ENCODE peak calls at places on chromosome 21, in four cellular contexts. K, E, D and Z are unnamed samples.

GRCh38 chr21:35303085-35303484 is 254.0 kb upstream of the RUNX1 start:
- DNase-seq in K (no peak), E (no peak), D (no peak), Z (no peak)

GRCh38 chr21:39108291-39109162 is 74.7 kb downstream of the PSMG1 start:
- DNase-seq in K (no peak), E (no peak), D (peak), Z (no peak)

GRCh38 chr21:34367320-34367935 is 3.6 kb downstream of the KCNE2 start:
- DNase-seq in K (peak), E (peak), D (no peak), Z (no peak)

GRCh38 chr21:33885158-33885514 is 30.5 kb downstream of the ATP5PO start:
- DNase-seq in K (no peak), E (no peak), D (no peak), Z (no peak)

GRCh38 chr21:45460611-45461368 is 55.8 kb downstream of the COL18A1 start:
- DNase-seq in K (peak), E (no peak), D (no peak), Z (no peak)

GRCh38 chr21:43206231-43207042 is 37.6 kb downstream of the CRYAA start:
- DNase-seq in K (no peak), E (no peak), D (peak), Z (no peak)

GRCh38 chr21:43367296-43367695 is 59.6 kb downstream of the SIK1 start:
- DNase-seq in K (no peak), E (no peak), D (no peak), Z (no peak)

GRCh38 chr21:45283019-45283610 is 4.6 kb downstream of the POFUT2 start:
- DNase-seq in K (no peak), E (no peak), D (peak), Z (no peak)

GRCh38 chr21:16186742-16187141 is 457.0 kb downstream of the USP25 start:
- DNase-seq in K (no peak), E (no peak), D (no peak), Z (no peak)

GRCh38 chr21:45158491-45159423 is 84.4 kb downstream of the ADARB1 start:
- DNase-seq in K (no peak), E (no peak), D (no peak), Z (no peak)

GRCh38 chr21:44466351-44466954 is 11.1 kb downstream of the LRRC3 start:
- DNase-seq in K (no peak), E (no peak), D (no peak), Z (no peak)

GRCh38 chr21:15659768-15660423 is 69.9 kb upstream of the USP25 start:
- DNase-seq in K (no peak), E (no peak), D (no peak), Z (no peak)

GRCh38 chr21:43991447-43991991 is 20.6 kb upstream of the TRAPPC10 start:
- DNase-seq in K (no peak), E (no peak), D (no peak), Z (no peak)

GRCh38 chr21:25569711-25570110 is 37.6 kb downstream of the MRPL39 start:
- DNase-seq in K (no peak), E (no peak), D (no peak), Z (no peak)

GRCh38 chr21:33374080-33374873 is 28.9 kb upstream of the IFNGR2 start:
- DNase-seq in K (peak), E (peak), D (peak), Z (no peak)

GRCh38 chr21:34885125-34885524 is 164.0 kb downstream of the RUNX1 start:
- DNase-seq in K (no peak), E (no peak), D (no peak), Z (no peak)

GRCh38 chr21:29145837-29146453 is 15.5 kb downstream of the MAP3K7CL start:
- DNase-seq in K (no peak), E (no peak), D (no peak), Z (no peak)

GRCh38 chr21:16377857-16378256 is 648.1 kb downstream of the USP25 start:
- DNase-seq in K (no peak), E (no peak), D (no peak), Z (no peak)

GRCh38 chr21:46099476-46099875 is 1.6 kb downstream of the COL6A2 start:
- DNase-seq in K (peak), E (no peak), D (peak), Z (peak)

GRCh38 chr21:45322231-45322959 is 34.7 kb upstream of the POFUT2 start:
- DNase-seq in K (no peak), E (peak), D (peak), Z (no peak)

GRCh38 chr21:33884361-33885157 is 31.0 kb downstream of the ATP5PO start:
- DNase-seq in K (no peak), E (no peak), D (no peak), Z (no peak)

GRCh38 chr21:44916965-44917364 is 3.7 kb downstream of the ITGB2 start:
- DNase-seq in K (no peak), E (no peak), D (no peak), Z (no peak)

GRCh38 chr21:42988234-42988965 is 14.0 kb downstream of the PKNOX1 start:
- DNase-seq in K (no peak), E (peak), D (no peak), Z (no peak)

GRCh38 chr21:45819478-45820170 is 161.9 kb upstream of the COL6A1 start:
- DNase-seq in K (no peak), E (no peak), D (peak), Z (no peak)

GRCh38 chr21:44871576-44872265 is 1.8 kb downstream of the PTTG1IP start:
- DNase-seq in K (no peak), E (peak), D (peak), Z (peak)

GRCh38 chr21:43919871-43920801 is 55.1 kb downstream of the AGPAT3 start:
- DNase-seq in K (peak), E (no peak), D (no peak), Z (no peak)

GRCh38 chr21:38937286-38937790 is 131.6 kb downstream of the ETS2 start:
- DNase-seq in K (no peak), E (no peak), D (no peak), Z (no peak)

GRCh38 chr21:45328198-45329087 is 40.7 kb upstream of the POFUT2 start:
- DNase-seq in K (no peak), E (peak), D (peak), Z (no peak)

GRCh38 chr21:21845901-21846396 is 847.7 kb downstream of the NCAM2 start:
- DNase-seq in K (no peak), E (no peak), D (no peak), Z (no peak)

GRCh38 chr21:19065164-19065563 is 661.6 kb upstream of the TMPRSS15 start:
- DNase-seq in K (no peak), E (no peak), D (no peak), Z (no peak)

GRCh38 chr21:29416268-29416667 is 117.5 kb downstream of the BACH1 start:
- DNase-seq in K (no peak), E (no peak), D (no peak), Z (no peak)

GRCh38 chr21:38342734-38343133 is 85.9 kb downstream of the KCNJ15 start:
- DNase-seq in K (no peak), E (no peak), D (peak), Z (no peak)

GRCh38 chr21:21187579-21187978 is 189.4 kb downstream of the NCAM2 start:
- DNase-seq in K (no peak), E (no peak), D (no peak), Z (no peak)

GRCh38 chr21:17495680-17496079 is 17.2 kb upstream of the CXADR start:
- DNase-seq in K (no peak), E (no peak), D (no peak), Z (no peak)

GRCh38 chr21:40466893-40467483 is 380.0 kb downstream of the DSCAM start:
- DNase-seq in K (peak), E (no peak), D (no peak), Z (no peak)

GRCh38 chr21:31173881-31174555 is 135.7 kb upstream of the KRTAP19-8 start:
- DNase-seq in K (peak), E (no peak), D (peak), Z (no peak)

GRCh38 chr21:38413958-38414506 is 84.2 kb downstream of the ERG start:
- DNase-seq in K (peak), E (no peak), D (no peak), Z (no peak)

GRCh38 chr21:36478941-36479340 is 981 bp downstream of the CLDN14 start:
- DNase-seq in K (peak), E (no peak), D (no peak), Z (no peak)

GRCh38 chr21:36479415-36480402 is at the start of gene CLDN14:
- DNase-seq in K (no peak), E (peak), D (peak), Z (no peak)

GRCh38 chr21:36477001-36477400 is 2.9 kb downstream of the CLDN14 start:
- DNase-seq in K (no peak), E (no peak), D (no peak), Z (no peak)

GRCh38 chr21:36477559-36477958 is 2.4 kb downstream of the CLDN14 start:
- DNase-seq in K (no peak), E (peak), D (no peak), Z (no peak)

GRCh38 chr21:36478207-36478701 is 1.7 kb downstream of the CLDN14 start:
- DNase-seq in K (peak), E (no peak), D (no peak), Z (no peak)
- H3K27ac ChIP-seq in K (no peak), E (no peak), D (peak), Z (no peak)

GRCh38 chr21:36784942-36785341 is 86.0 kb downstream of the SIM2 start:
- DNase-seq in K (no peak), E (no peak), D (no peak), Z (no peak)
- H3K27ac ChIP-seq in K (no peak), E (no peak), D (no peak), Z (no peak)

DNA sequence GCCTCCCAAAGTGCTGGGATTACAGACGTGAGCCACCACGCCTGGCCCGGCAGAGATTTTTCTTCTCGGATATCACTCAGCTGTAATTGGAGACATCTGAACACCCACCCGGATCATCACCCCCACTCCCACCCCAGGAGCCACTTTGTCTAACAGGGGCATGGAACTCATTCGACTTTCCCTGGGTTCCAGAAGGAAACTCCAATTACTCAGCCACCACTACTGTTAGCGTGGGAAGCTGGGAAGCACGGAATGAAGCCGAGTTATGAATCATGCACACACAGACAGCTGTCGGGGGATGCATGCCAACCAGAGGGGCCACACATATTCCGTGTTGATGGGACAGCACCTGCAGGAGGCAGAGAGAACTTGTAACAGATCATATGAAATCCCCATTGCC is 85.2 kb downstream of the HLCS start:
- DNase-seq in K (no peak), E (no peak), D (no peak), Z (no peak)
- H3K27ac ChIP-seq in K (no peak), E (no peak), D (no peak), Z (no peak)

GRCh38 chr21:41928621-41929220 is 25.1 kb downstream of the C2CD2 start:
- DNase-seq in K (no peak), E (no peak), D (no peak), Z (no peak)

GRCh38 chr21:41927727-41928409 is 25.9 kb downstream of the C2CD2 start:
- DNase-seq in K (no peak), E (no peak), D (no peak), Z (no peak)

GRCh38 chr21:41931041-41931451 is 22.8 kb downstream of the C2CD2 start:
- DNase-seq in K (peak), E (peak), D (no peak), Z (no peak)

GRCh38 chr21:41926807-41927171 is 27.0 kb downstream of the C2CD2 start:
- DNase-seq in K (no peak), E (no peak), D (no peak), Z (no peak)

DNA sequence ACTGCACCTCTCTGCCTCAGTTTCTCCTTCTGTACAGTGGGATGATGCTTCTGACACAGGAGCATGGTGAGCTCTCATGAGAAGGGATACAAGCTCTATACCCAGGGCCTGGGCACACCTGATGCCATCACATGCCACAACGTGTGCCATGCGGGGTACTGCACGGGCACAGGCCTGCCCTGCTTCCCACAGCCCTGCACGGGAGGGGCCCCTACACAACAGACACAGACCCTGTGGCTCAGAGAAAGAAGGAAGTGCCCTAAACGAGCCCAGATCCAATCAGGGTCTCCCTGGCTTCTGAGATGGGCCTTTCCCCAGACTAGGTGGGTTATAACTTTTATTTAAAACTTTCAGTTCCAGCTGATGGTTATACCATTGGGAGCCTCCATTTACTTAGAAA is 24.6 kb downstream of the C2CD2 start:
- DNase-seq in K (no peak), E (no peak), D (no peak), Z (no peak)
- H3K27ac ChIP-seq in K (no peak), E (no peak), D (no peak), Z (no peak)